ENCODE peak calls at places on chromosomes 7 and 10, in four cellular contexts. One of them, this sample, is unnamed.

GRCh38 chr7:113217314-113217713 is 99.0 kb upstream of the SMIM30 start:
- DNase-seq in memory B cell: no peak
- DNase-seq in stimulated activated CD4-positive, alpha-beta T cell treated with anti-CD3 and anti-CD28 coated beads, Interleukin-1b, Interleukin-23, amount 100 ng/mL, for 1 hour: no peak
- DNase-seq in caudate nucleus: no peak
- DNase-seq in this sample: no peak

GRCh38 chr10:51377932-51378206 is 303.6 kb downstream of the PRKG1 start:
- DNase-seq in memory B cell: no peak
- DNase-seq in caudate nucleus: no peak
- DNase-seq in stimulated activated CD4-positive, alpha-beta T cell treated with anti-CD3 and anti-CD28 coated beads, Interleukin-1b, Interleukin-23, amount 100 ng/mL, for 1 hour: no peak
- DNase-seq in this sample: no peak

GRCh38 chr7:101362334-101363195 is at the start of gene COL26A1:
- DNase-seq in memory B cell: peak
- DNase-seq in caudate nucleus: no peak
- DNase-seq in stimulated activated CD4-positive, alpha-beta T cell treated with anti-CD3 and anti-CD28 coated beads, Interleukin-1b, Interleukin-23, amount 100 ng/mL, for 1 hour: no peak
- DNase-seq in this sample: no peak

GRCh38 chr10:117391436-117392205 is 16.4 kb upstream of the PDZD8 start:
- DNase-seq in caudate nucleus: no peak
- DNase-seq in memory B cell: no peak
- DNase-seq in stimulated activated CD4-positive, alpha-beta T cell treated with anti-CD3 and anti-CD28 coated beads, Interleukin-1b, Interleukin-23, amount 100 ng/mL, for 1 hour: no peak
- DNase-seq in this sample: no peak

GRCh38 chr10:106582291-106582690 is 582.2 kb downstream of the SORCS1 start:
- DNase-seq in stimulated activated CD4-positive, alpha-beta T cell treated with anti-CD3 and anti-CD28 coated beads, Interleukin-1b, Interleukin-23, amount 100 ng/mL, for 1 hour: no peak
- DNase-seq in caudate nucleus: peak
- DNase-seq in memory B cell: no peak
- DNase-seq in this sample: no peak

GRCh38 chr10:77524300-77524711 is 113.3 kb downstream of the KCNMA1 start:
- DNase-seq in memory B cell: no peak
- DNase-seq in caudate nucleus: no peak
- DNase-seq in stimulated activated CD4-positive, alpha-beta T cell treated with anti-CD3 and anti-CD28 coated beads, Interleukin-1b, Interleukin-23, amount 100 ng/mL, for 1 hour: no peak
- DNase-seq in this sample: no peak

GRCh38 chr10:128043259-128044045 is 82.8 kb downstream of the MKI67 start:
- DNase-seq in caudate nucleus: no peak
- DNase-seq in stimulated activated CD4-positive, alpha-beta T cell treated with anti-CD3 and anti-CD28 coated beads, Interleukin-1b, Interleukin-23, amount 100 ng/mL, for 1 hour: no peak
- DNase-seq in memory B cell: no peak
- DNase-seq in this sample: no peak

GRCh38 chr10:60890811-60891210 is 53.2 kb downstream of the RHOBTB1 start:
- DNase-seq in caudate nucleus: no peak
- DNase-seq in memory B cell: no peak
- DNase-seq in stimulated activated CD4-positive, alpha-beta T cell treated with anti-CD3 and anti-CD28 coated beads, Interleukin-1b, Interleukin-23, amount 100 ng/mL, for 1 hour: no peak
- DNase-seq in this sample: no peak

GRCh38 chr10:69866688-69867461 is 65.2 kb downstream of the COL13A1 start:
- DNase-seq in caudate nucleus: no peak
- DNase-seq in memory B cell: no peak
- DNase-seq in stimulated activated CD4-positive, alpha-beta T cell treated with anti-CD3 and anti-CD28 coated beads, Interleukin-1b, Interleukin-23, amount 100 ng/mL, for 1 hour: no peak
- DNase-seq in this sample: no peak

GRCh38 chr7:30918676-30919075 is 7.0 kb downstream of the AQP1 start:
- DNase-seq in memory B cell: no peak
- DNase-seq in stimulated activated CD4-positive, alpha-beta T cell treated with anti-CD3 and anti-CD28 coated beads, Interleukin-1b, Interleukin-23, amount 100 ng/mL, for 1 hour: no peak
- DNase-seq in caudate nucleus: no peak
- DNase-seq in this sample: no peak

GRCh38 chr7:136496526-136496925 is 371.9 kb upstream of the CHRM2 start:
- DNase-seq in caudate nucleus: no peak
- DNase-seq in memory B cell: no peak
- DNase-seq in stimulated activated CD4-positive, alpha-beta T cell treated with anti-CD3 and anti-CD28 coated beads, Interleukin-1b, Interleukin-23, amount 100 ng/mL, for 1 hour: no peak
- DNase-seq in this sample: no peak

GRCh38 chr10:43816351-43817321 is 168.0 kb upstream of the ZNF32 start:
- DNase-seq in stimulated activated CD4-positive, alpha-beta T cell treated with anti-CD3 and anti-CD28 coated beads, Interleukin-1b, Interleukin-23, amount 100 ng/mL, for 1 hour: peak
- DNase-seq in caudate nucleus: no peak
- DNase-seq in memory B cell: no peak
- DNase-seq in this sample: no peak

GRCh38 chr7:139118803-139119485 is 9.4 kb upstream of the ZC3HAV1 start:
- DNase-seq in memory B cell: peak
- DNase-seq in stimulated activated CD4-positive, alpha-beta T cell treated with anti-CD3 and anti-CD28 coated beads, Interleukin-1b, Interleukin-23, amount 100 ng/mL, for 1 hour: no peak
- DNase-seq in caudate nucleus: no peak
- DNase-seq in this sample: no peak

GRCh38 chr10:102619281-102619981 is 24.8 kb upstream of the TRIM8 start:
- DNase-seq in caudate nucleus: peak
- DNase-seq in memory B cell: no peak
- DNase-seq in stimulated activated CD4-positive, alpha-beta T cell treated with anti-CD3 and anti-CD28 coated beads, Interleukin-1b, Interleukin-23, amount 100 ng/mL, for 1 hour: no peak
- DNase-seq in this sample: no peak

GRCh38 chr10:103082683-103083082 is 110.4 kb downstream of the NT5C2 start:
- DNase-seq in memory B cell: no peak
- DNase-seq in stimulated activated CD4-positive, alpha-beta T cell treated with anti-CD3 and anti-CD28 coated beads, Interleukin-1b, Interleukin-23, amount 100 ng/mL, for 1 hour: no peak
- DNase-seq in caudate nucleus: no peak
- DNase-seq in this sample: no peak

GRCh38 chr7:149715476-149715875 is 57.9 kb downstream of the ZNF467 start:
- DNase-seq in memory B cell: no peak
- DNase-seq in caudate nucleus: no peak
- DNase-seq in stimulated activated CD4-positive, alpha-beta T cell treated with anti-CD3 and anti-CD28 coated beads, Interleukin-1b, Interleukin-23, amount 100 ng/mL, for 1 hour: no peak
- DNase-seq in this sample: no peak

GRCh38 chr10:50799595-50799994 is 59.9 kb downstream of the ASAH2B start:
- DNase-seq in caudate nucleus: no peak
- DNase-seq in stimulated activated CD4-positive, alpha-beta T cell treated with anti-CD3 and anti-CD28 coated beads, Interleukin-1b, Interleukin-23, amount 100 ng/mL, for 1 hour: no peak
- DNase-seq in memory B cell: no peak
- DNase-seq in this sample: no peak

GRCh38 chr10:72814134-72814790 is 79.3 kb upstream of the OIT3 start:
- DNase-seq in caudate nucleus: no peak
- DNase-seq in stimulated activated CD4-positive, alpha-beta T cell treated with anti-CD3 and anti-CD28 coated beads, Interleukin-1b, Interleukin-23, amount 100 ng/mL, for 1 hour: no peak
- DNase-seq in memory B cell: no peak
- DNase-seq in this sample: no peak

GRCh38 chr7:30422922-30423321 is 55.7 kb downstream of the NOD1 start:
- DNase-seq in stimulated activated CD4-positive, alpha-beta T cell treated with anti-CD3 and anti-CD28 coated beads, Interleukin-1b, Interleukin-23, amount 100 ng/mL, for 1 hour: no peak
- DNase-seq in memory B cell: no peak
- DNase-seq in caudate nucleus: no peak
- DNase-seq in this sample: no peak

GRCh38 chr7:94206295-94206694 is 188.4 kb upstream of the COL1A2 start:
- DNase-seq in stimulated activated CD4-positive, alpha-beta T cell treated with anti-CD3 and anti-CD28 coated beads, Interleukin-1b, Interleukin-23, amount 100 ng/mL, for 1 hour: no peak
- DNase-seq in memory B cell: no peak
- DNase-seq in caudate nucleus: no peak
- DNase-seq in this sample: no peak

GRCh38 chr10:97600616-97601015 is 11.1 kb downstream of the C10orf62 start:
- DNase-seq in stimulated activated CD4-positive, alpha-beta T cell treated with anti-CD3 and anti-CD28 coated beads, Interleukin-1b, Interleukin-23, amount 100 ng/mL, for 1 hour: no peak
- DNase-seq in caudate nucleus: no peak
- DNase-seq in memory B cell: no peak
- DNase-seq in this sample: no peak

GRCh38 chr7:100575206-100575631 is 1.5 kb upstream of the SAP25 start:
- DNase-seq in memory B cell: no peak
- DNase-seq in caudate nucleus: no peak
- DNase-seq in stimulated activated CD4-positive, alpha-beta T cell treated with anti-CD3 and anti-CD28 coated beads, Interleukin-1b, Interleukin-23, amount 100 ng/mL, for 1 hour: no peak
- DNase-seq in this sample: no peak

GRCh38 chr10:95578619-95579018 is 17.4 kb upstream of the SORBS1 start:
- DNase-seq in caudate nucleus: no peak
- DNase-seq in memory B cell: no peak
- DNase-seq in stimulated activated CD4-positive, alpha-beta T cell treated with anti-CD3 and anti-CD28 coated beads, Interleukin-1b, Interleukin-23, amount 100 ng/mL, for 1 hour: no peak
- DNase-seq in this sample: no peak

GRCh38 chr10:128263891-128264688 is 137.9 kb upstream of the MKI67 start:
- DNase-seq in memory B cell: no peak
- DNase-seq in caudate nucleus: peak
- DNase-seq in stimulated activated CD4-positive, alpha-beta T cell treated with anti-CD3 and anti-CD28 coated beads, Interleukin-1b, Interleukin-23, amount 100 ng/mL, for 1 hour: no peak
- DNase-seq in this sample: no peak

GRCh38 chr10:11093733-11094132 is 76.1 kb downstream of the CELF2 start:
- DNase-seq in caudate nucleus: no peak
- DNase-seq in stimulated activated CD4-positive, alpha-beta T cell treated with anti-CD3 and anti-CD28 coated beads, Interleukin-1b, Interleukin-23, amount 100 ng/mL, for 1 hour: no peak
- DNase-seq in memory B cell: no peak
- DNase-seq in this sample: no peak

GRCh38 chr7:22001345-22002004 is 55.8 kb upstream of the CDCA7L start:
- DNase-seq in stimulated activated CD4-positive, alpha-beta T cell treated with anti-CD3 and anti-CD28 coated beads, Interleukin-1b, Interleukin-23, amount 100 ng/mL, for 1 hour: no peak
- DNase-seq in caudate nucleus: no peak
- DNase-seq in memory B cell: peak
- DNase-seq in this sample: no peak

GRCh38 chr10:88342733-88343310 is 240.3 kb downstream of the RNLS start:
- DNase-seq in memory B cell: no peak
- DNase-seq in caudate nucleus: no peak
- DNase-seq in stimulated activated CD4-positive, alpha-beta T cell treated with anti-CD3 and anti-CD28 coated beads, Interleukin-1b, Interleukin-23, amount 100 ng/mL, for 1 hour: no peak
- DNase-seq in this sample: no peak

GRCh38 chr7:39172137-39172536 is 194.4 kb downstream of the POU6F2 start:
- DNase-seq in memory B cell: no peak
- DNase-seq in caudate nucleus: no peak
- DNase-seq in stimulated activated CD4-positive, alpha-beta T cell treated with anti-CD3 and anti-CD28 coated beads, Interleukin-1b, Interleukin-23, amount 100 ng/mL, for 1 hour: no peak
- DNase-seq in this sample: no peak

GRCh38 chr7:79420464-79420863 is 33.0 kb downstream of the MAGI2 start:
- DNase-seq in stimulated activated CD4-positive, alpha-beta T cell treated with anti-CD3 and anti-CD28 coated beads, Interleukin-1b, Interleukin-23, amount 100 ng/mL, for 1 hour: no peak
- DNase-seq in memory B cell: no peak
- DNase-seq in caudate nucleus: no peak
- DNase-seq in this sample: no peak

GRCh38 chr10:50394832-50395231 is 143.5 kb upstream of the ASAH2 start:
- DNase-seq in stimulated activated CD4-positive, alpha-beta T cell treated with anti-CD3 and anti-CD28 coated beads, Interleukin-1b, Interleukin-23, amount 100 ng/mL, for 1 hour: no peak
- DNase-seq in caudate nucleus: no peak
- DNase-seq in memory B cell: no peak
- DNase-seq in this sample: no peak

GRCh38 chr10:58767652-58768051 is 255.0 kb downstream of the BICC1 start:
- DNase-seq in stimulated activated CD4-positive, alpha-beta T cell treated with anti-CD3 and anti-CD28 coated beads, Interleukin-1b, Interleukin-23, amount 100 ng/mL, for 1 hour: no peak
- DNase-seq in caudate nucleus: no peak
- DNase-seq in memory B cell: no peak
- DNase-seq in this sample: no peak

GRCh38 chr10:99926925-99927718 is 82.6 kb downstream of the DNMBP start:
- DNase-seq in caudate nucleus: no peak
- DNase-seq in memory B cell: no peak
- DNase-seq in stimulated activated CD4-positive, alpha-beta T cell treated with anti-CD3 and anti-CD28 coated beads, Interleukin-1b, Interleukin-23, amount 100 ng/mL, for 1 hour: no peak
- DNase-seq in this sample: no peak

This sample was measured in thoracic aorta.